ENCODE peak calls at places on chromosome 1, in four cellular contexts. T is CD8-positive, alpha-beta T cell; E is A549; Y is psoas muscle. D is an unnamed sample.

GRCh38 chr1:178870944-178871343 is at the start of gene ANGPTL1:
- DNase-seq in T (no peak), E (no peak), Y (no peak), D (no peak)

GRCh38 chr1:172356620-172357019 is 63.9 kb upstream of the C1orf105 start:
- DNase-seq in T (no peak), E (peak), Y (no peak), D (no peak)

GRCh38 chr1:61141288-61142044 is 59.1 kb downstream of the NFIA start:
- DNase-seq in T (no peak), E (peak), Y (no peak), D (no peak)

GRCh38 chr1:164754088-164754600 is 195.2 kb downstream of the PBX1 start:
- DNase-seq in T (no peak), E (no peak), Y (no peak), D (no peak)

GRCh38 chr1:211750599-211750998 is 75.2 kb upstream of the NEK2 start:
- DNase-seq in T (no peak), E (no peak), Y (no peak), D (no peak)

GRCh38 chr1:228513244-228513900 is 26.2 kb downstream of the RNF187 start:
- DNase-seq in T (no peak), E (no peak), Y (no peak), D (no peak)

GRCh38 chr1:192550922-192551534 is 24.5 kb upstream of the RGS1 start:
- DNase-seq in T (no peak), E (no peak), Y (no peak), D (no peak)

GRCh38 chr1:85484716-85485115 is 19.8 kb upstream of the DDAH1 start:
- DNase-seq in T (no peak), E (no peak), Y (no peak), D (no peak)

GRCh38 chr1:186304982-186305949 is 69.8 kb downstream of the TPR start:
- DNase-seq in T (no peak), E (peak), Y (no peak), D (no peak)

GRCh38 chr1:181100924-181101323 is 12.4 kb downstream of the IER5 start:
- DNase-seq in T (no peak), E (no peak), Y (no peak), D (no peak)

GRCh38 chr1:40743860-40744259 is 39.7 kb upstream of the KCNQ4 start:
- DNase-seq in T (no peak), E (no peak), Y (no peak), D (no peak)

GRCh38 chr1:166811691-166812090 is 27.6 kb upstream of the POGK start:
- DNase-seq in T (no peak), E (no peak), Y (no peak), D (no peak)

GRCh38 chr1:34859442-34860200 is at the start of gene SMIM12:
- DNase-seq in T (peak), E (peak), Y (peak), D (no peak)

GRCh38 chr1:245111073-245111472 is 43.7 kb upstream of the KIF26B start:
- DNase-seq in T (no peak), E (no peak), Y (no peak), D (no peak)

GRCh38 chr1:186236921-186237320 is 138.1 kb downstream of the TPR start:
- DNase-seq in T (no peak), E (peak), Y (no peak), D (no peak)

GRCh38 chr1:33182452-33182851 is 609 bp upstream of the TRIM62 start:
- DNase-seq in T (no peak), E (no peak), Y (peak), D (no peak)

GRCh38 chr1:86507935-86508582 is 38.8 kb upstream of the CLCA4 start:
- DNase-seq in T (peak), E (no peak), Y (no peak), D (no peak)

GRCh38 chr1:196317535-196318522 is 290.4 kb downstream of the KCNT2 start:
- DNase-seq in T (no peak), E (peak), Y (no peak), D (no peak)

GRCh38 chr1:212554401-212554800 is 54.2 kb upstream of the ATF3 start:
- DNase-seq in T (no peak), E (no peak), Y (no peak), D (no peak)

GRCh38 chr1:3067671-3068399 is 1.2 kb upstream of the PRDM16 start:
- DNase-seq in T (no peak), E (no peak), Y (no peak), D (peak)

GRCh38 chr1:156623946-156624813 is 5.0 kb downstream of the HAPLN2 start:
- DNase-seq in T (peak), E (peak), Y (peak), D (no peak)

GRCh38 chr1:246178902-246179301 is 328.2 kb downstream of the SMYD3 start:
- DNase-seq in T (no peak), E (no peak), Y (no peak), D (no peak)

GRCh38 chr1:183363967-183364366 is 54.2 kb downstream of the NMNAT2 start:
- DNase-seq in T (no peak), E (no peak), Y (no peak), D (no peak)

GRCh38 chr1:16006552-16007485 is 2.8 kb downstream of the SRARP start:
- DNase-seq in T (no peak), E (no peak), Y (peak), D (peak)

GRCh38 chr1:7253118-7253480 is 467.8 kb downstream of the CAMTA1 start:
- DNase-seq in T (no peak), E (no peak), Y (no peak), D (no peak)

GRCh38 chr1:240906477-240906876 is 294.5 kb upstream of the GREM2 start:
- DNase-seq in T (no peak), E (no peak), Y (no peak), D (no peak)

GRCh38 chr1:90707363-90707710 is 9.8 kb downstream of the BARHL2 start:
- DNase-seq in T (no peak), E (peak), Y (no peak), D (no peak)

GRCh38 chr1:245285168-245285567 is 130.4 kb downstream of the KIF26B start:
- DNase-seq in T (no peak), E (no peak), Y (no peak), D (no peak)

GRCh38 chr1:166193057-166193456 is 26.3 kb upstream of the FAM78B start:
- DNase-seq in T (no peak), E (no peak), Y (no peak), D (no peak)

GRCh38 chr1:51044834-51045233 is 57.2 kb upstream of the C1orf185 start:
- DNase-seq in T (no peak), E (no peak), Y (no peak), D (no peak)
- TF ChIP-seq CTCF in T (no peak), E (peak), Y (peak), D (peak)

DNA sequence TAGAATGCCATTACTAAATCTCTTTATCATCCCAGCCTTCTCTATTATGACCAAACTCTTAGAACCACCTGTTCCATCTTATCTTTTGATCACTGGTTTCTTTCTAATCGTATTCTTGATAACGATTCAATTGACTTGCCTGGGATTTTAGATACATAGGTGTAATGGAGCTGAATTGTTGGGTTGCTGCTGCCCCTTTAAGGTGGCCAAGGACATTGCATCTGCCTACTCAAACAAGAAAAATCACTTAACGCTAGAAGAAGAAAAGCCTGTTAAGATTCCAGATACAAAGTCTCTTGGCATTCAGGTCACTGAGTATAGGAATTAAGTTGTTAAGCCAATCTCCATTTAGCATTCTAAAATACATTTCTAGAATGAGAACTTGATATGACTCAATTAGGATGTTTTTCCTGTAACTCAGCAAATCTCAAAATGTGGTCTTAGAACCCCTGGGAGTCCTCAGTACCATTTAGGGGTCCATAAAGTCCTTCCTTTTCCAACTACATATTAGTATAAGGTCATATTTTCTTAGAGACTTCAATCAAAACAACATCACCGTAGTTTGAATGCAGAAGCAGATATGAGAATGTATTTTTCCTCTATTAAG is 12.4 kb downstream of the NEXN start:
- DNase-seq in T (no peak), E (peak), Y (no peak), D (no peak)
- TF ChIP-seq CTCF in T (peak), E (peak), Y (peak), D (peak)

DNA sequence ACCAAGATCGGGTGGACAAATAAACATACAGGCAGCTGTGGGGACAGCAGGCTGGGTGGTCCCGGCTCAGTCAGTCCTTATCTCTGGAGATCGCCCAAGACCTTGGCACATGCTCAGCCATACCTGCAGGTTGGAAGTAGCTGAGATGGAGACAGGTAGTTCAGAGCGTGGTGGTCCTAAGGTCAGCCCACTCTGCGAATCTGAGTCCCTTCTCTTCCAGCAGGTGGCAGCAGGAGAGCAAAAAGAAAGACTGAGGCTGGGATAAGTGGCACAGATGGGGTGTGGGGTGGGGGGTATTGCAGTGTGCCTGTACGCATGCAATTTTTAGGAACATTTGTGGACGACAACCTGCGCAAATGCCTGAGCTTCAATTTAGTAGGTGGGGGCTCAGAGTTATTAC is 104.9 kb downstream of the TENT5C start:
- DNase-seq in T (no peak), E (no peak), Y (no peak), D (no peak)
- TF ChIP-seq CTCF in T (no peak), E (peak), Y (no peak), D (peak)

DNA sequence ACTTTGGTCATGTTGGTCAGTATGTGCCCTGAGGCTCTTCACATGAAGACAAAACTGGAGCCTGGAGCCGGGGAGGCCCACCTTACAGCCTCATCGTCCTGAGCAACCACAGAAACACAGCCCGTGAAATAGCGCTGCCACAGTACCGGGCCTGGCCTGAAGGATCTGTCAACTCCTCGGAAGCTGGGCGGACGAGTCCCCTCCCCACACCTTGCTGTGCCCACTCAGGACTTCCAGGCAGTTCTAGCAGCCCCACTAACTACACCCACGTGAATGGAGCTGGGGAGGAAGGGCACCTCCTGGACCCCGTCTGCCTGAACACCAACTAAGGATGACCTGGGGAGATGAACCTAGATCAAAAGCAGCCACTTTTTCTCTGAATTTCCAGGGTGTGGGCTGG is 24.7 kb downstream of the SDE2 start:
- DNase-seq in T (no peak), E (no peak), Y (peak), D (no peak)
- TF ChIP-seq CTCF in T (no peak), E (no peak), Y (no peak), D (no peak)

D was measured in chondrocyte.